ENCODE peak calls at places on chromosomes 5 and 9, in four cellular contexts. C is activated T-cell treated with anti-CD3 and anti-CD28 coated beads, Interleukin-2, amount 50 U/mL, for 72 hours; E is effector memory CD8-positive, alpha-beta T cell; V is endothelial cell. G is an unnamed sample.

GRCh38 chr5:109326864-109327263 is 82.9 kb downstream of the PJA2 start:
- DNase-seq in C (no peak), V (no peak), E (no peak), G (no peak)

GRCh38 chr5:542693-543311 is 18.6 kb upstream of the SLC9A3 start:
- DNase-seq in E (no peak), C (no peak), V (no peak), G (no peak)

GRCh38 chr5:80799041-80799440 is 144.3 kb upstream of the DHFR start:
- DNase-seq in V (no peak), E (no peak), C (no peak), G (no peak)

GRCh38 chr5:173659423-173659822 is 43.0 kb upstream of the BOD1 start:
- DNase-seq in C (no peak), V (no peak), E (no peak), G (no peak)

GRCh38 chr9:107153336-107153735 is 129.7 kb upstream of the RAD23B start:
- DNase-seq in C (no peak), E (no peak), V (no peak), G (no peak)

GRCh38 chr5:110441035-110441434 is 285.4 kb downstream of the TMEM232 start:
- DNase-seq in V (peak; percentile 30), C (no peak), E (no peak), G (peak; percentile 30)

GRCh38 chr5:9348296-9348996 is 197.4 kb downstream of the SEMA5A start:
- DNase-seq in E (no peak), V (no peak), C (no peak), G (no peak)

GRCh38 chr9:61670616-61671015 is 480.8 kb downstream of the SPATA31A7 start:
- DNase-seq in V (no peak), E (no peak), C (no peak), G (no peak)

GRCh38 chr9:95264954-95265615 is 52.4 kb downstream of the FANCC start:
- DNase-seq in E (no peak), C (no peak), V (no peak), G (no peak)

GRCh38 chr5:171395042-171395441 is 7.4 kb downstream of the NPM1 start:
- DNase-seq in E (no peak), C (no peak), V (no peak), G (no peak)

GRCh38 chr5:157215826-157216167 is 35.2 kb downstream of the ITK start:
- DNase-seq in E (no peak), V (no peak), C (peak; percentile 51), G (no peak)

GRCh38 chr9:20476912-20477311 is 145.4 kb downstream of the MLLT3 start:
- DNase-seq in E (no peak), C (no peak), V (no peak), G (peak; percentile 15)